ENCODE peak calls at places on chromosomes 16 and 17, in five cellular contexts. One of them, this sample, is unnamed.

GRCh38 chr16:27639588-27640276 is 89.8 kb downstream of the KATNIP start:
- DNase-seq in H1: peak
- DNase-seq in transverse colon: no peak
- DNase-seq in prostate gland: peak
- DNase-seq in stomach: no peak
- DNase-seq in this sample: no peak

GRCh38 chr17:80991645-80992076 is at the start of gene CHMP6:
- DNase-seq in H1: peak
- DNase-seq in transverse colon: peak
- DNase-seq in prostate gland: peak
- DNase-seq in stomach: peak
- DNase-seq in this sample: no peak

GRCh38 chr17:83135692-83136091 is 56.3 kb downstream of the METRNL start:
- DNase-seq in H1: no peak
- DNase-seq in transverse colon: peak
- DNase-seq in prostate gland: no peak
- DNase-seq in stomach: no peak
- DNase-seq in this sample: no peak

GRCh38 chr16:23245268-23245667 is 56.8 kb upstream of the SCNN1B start:
- DNase-seq in H1: no peak
- DNase-seq in transverse colon: no peak
- DNase-seq in prostate gland: peak
- DNase-seq in stomach: no peak
- DNase-seq in this sample: no peak

GRCh38 chr17:67095803-67096202 is 51.4 kb downstream of the CACNG1 start:
- DNase-seq in H1: no peak
- DNase-seq in transverse colon: no peak
- DNase-seq in prostate gland: no peak
- DNase-seq in stomach: no peak
- DNase-seq in this sample: no peak

GRCh38 chr16:89170346-89171215 is 967 bp upstream of the CDH15 start:
- DNase-seq in H1: peak
- DNase-seq in transverse colon: peak
- DNase-seq in prostate gland: no peak
- DNase-seq in stomach: peak
- DNase-seq in this sample: no peak

GRCh38 chr17:50596191-50597037 is 35.9 kb downstream of the CACNA1G start:
- DNase-seq in H1: peak
- DNase-seq in transverse colon: peak
- DNase-seq in prostate gland: no peak
- DNase-seq in stomach: no peak
- DNase-seq in this sample: no peak

GRCh38 chr17:67016039-67016762 is 28.2 kb upstream of the CACNG1 start:
- DNase-seq in H1: peak
- DNase-seq in transverse colon: no peak
- DNase-seq in prostate gland: no peak
- DNase-seq in stomach: no peak
- DNase-seq in this sample: no peak

GRCh38 chr16:23597003-23597756 is 1.1 kb upstream of the NDUFAB1 start:
- DNase-seq in H1: peak
- DNase-seq in transverse colon: peak
- DNase-seq in prostate gland: no peak
- DNase-seq in stomach: no peak
- DNase-seq in this sample: no peak

GRCh38 chr16:84848991-84849634 is 29.3 kb downstream of the CRISPLD2 start:
- DNase-seq in H1: peak
- DNase-seq in transverse colon: no peak
- DNase-seq in prostate gland: no peak
- DNase-seq in stomach: no peak
- DNase-seq in this sample: no peak

GRCh38 chr17:58339775-58340622 is 11.4 kb upstream of the TSPOAP1 start:
- DNase-seq in H1: no peak
- DNase-seq in transverse colon: no peak
- DNase-seq in prostate gland: no peak
- DNase-seq in stomach: no peak
- DNase-seq in this sample: no peak

GRCh38 chr17:330993-331701 is 21.5 kb downstream of the RPH3AL start:
- DNase-seq in H1: no peak
- DNase-seq in transverse colon: peak
- DNase-seq in prostate gland: no peak
- DNase-seq in stomach: no peak
- DNase-seq in this sample: no peak

GRCh38 chr17:72119963-72120877 is 600 bp upstream of the SOX9 start:
- DNase-seq in H1: peak
- DNase-seq in transverse colon: peak
- DNase-seq in prostate gland: peak
- DNase-seq in stomach: peak
- DNase-seq in this sample: no peak

GRCh38 chr17:49575524-49576120 is at the start of gene NXPH3:
- DNase-seq in H1: peak
- DNase-seq in transverse colon: peak
- DNase-seq in prostate gland: peak
- DNase-seq in stomach: peak
- DNase-seq in this sample: no peak

GRCh38 chr17:56114469-56114868 is 38.8 kb upstream of the ANKFN1 start:
- DNase-seq in H1: no peak
- DNase-seq in transverse colon: no peak
- DNase-seq in prostate gland: no peak
- DNase-seq in stomach: no peak
- DNase-seq in this sample: no peak

GRCh38 chr17:74471341-74471740 is 4.9 kb downstream of the CD300A start:
- DNase-seq in H1: no peak
- DNase-seq in transverse colon: no peak
- DNase-seq in prostate gland: no peak
- DNase-seq in stomach: no peak
- DNase-seq in this sample: no peak

GRCh38 chr16:80041399-80041798 is 440.9 kb upstream of the MAF start:
- DNase-seq in H1: no peak
- DNase-seq in transverse colon: no peak
- DNase-seq in prostate gland: no peak
- DNase-seq in stomach: no peak
- DNase-seq in this sample: no peak

GRCh38 chr16:51523400-51523799 is 372.3 kb upstream of the SALL1 start:
- DNase-seq in H1: no peak
- DNase-seq in transverse colon: no peak
- DNase-seq in prostate gland: no peak
- DNase-seq in stomach: no peak
- DNase-seq in this sample: no peak

GRCh38 chr17:71023631-71024030 is 854.3 kb downstream of the KCNJ2 start:
- DNase-seq in H1: no peak
- DNase-seq in transverse colon: no peak
- DNase-seq in prostate gland: no peak
- DNase-seq in stomach: no peak
- DNase-seq in this sample: no peak

GRCh38 chr17:51365090-51365489 is 104.7 kb downstream of the UTP18 start:
- DNase-seq in H1: no peak
- DNase-seq in transverse colon: no peak
- DNase-seq in prostate gland: no peak
- DNase-seq in stomach: no peak
- DNase-seq in this sample: no peak

DNA sequence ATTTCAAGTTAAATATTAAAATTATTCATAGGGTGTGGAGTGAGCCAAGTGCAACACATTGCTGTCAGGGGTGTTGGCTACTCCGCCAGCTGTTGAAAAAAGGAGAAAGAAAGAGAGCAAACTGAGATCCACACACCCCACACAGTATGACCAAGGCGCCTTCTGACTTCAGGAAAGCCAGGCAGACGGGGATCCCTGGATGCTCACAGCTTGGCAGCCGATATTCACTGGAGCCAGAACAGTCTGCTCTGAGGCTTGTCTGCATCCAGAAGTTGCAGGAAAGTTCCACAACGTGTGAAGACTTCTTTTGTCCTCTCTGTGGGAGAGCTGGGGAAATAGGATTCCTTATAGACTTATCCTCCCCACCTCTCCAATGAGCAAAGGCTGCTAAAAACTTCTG is 9.2 kb downstream of the CHD9NB start:
- DNase-seq in H1: no peak
- DNase-seq in transverse colon: peak
- DNase-seq in prostate gland: peak
- DNase-seq in stomach: no peak
- DNase-seq in this sample: no peak
- H3K4me3 ChIP-seq in H1: peak
- H3K4me3 ChIP-seq in transverse colon: no peak
- H3K4me3 ChIP-seq in prostate gland: peak
- H3K4me3 ChIP-seq in stomach: peak
- H3K4me3 ChIP-seq in this sample: no peak

GRCh38 chr16:78108451-78108850 is 9.0 kb downstream of the WWOX start:
- DNase-seq in H1: no peak
- DNase-seq in transverse colon: no peak
- DNase-seq in prostate gland: no peak
- DNase-seq in stomach: no peak
- DNase-seq in this sample: no peak

GRCh38 chr16:78106659-78107058 is 7.2 kb downstream of the WWOX start:
- DNase-seq in H1: no peak
- DNase-seq in transverse colon: no peak
- DNase-seq in prostate gland: no peak
- DNase-seq in stomach: no peak
- DNase-seq in this sample: no peak

GRCh38 chr16:78102122-78102660 is 2.7 kb downstream of the WWOX start:
- DNase-seq in H1: no peak
- DNase-seq in transverse colon: no peak
- DNase-seq in prostate gland: no peak
- DNase-seq in stomach: no peak
- DNase-seq in this sample: no peak

GRCh38 chr16:78102865-78103264 is 3.4 kb downstream of the WWOX start:
- DNase-seq in H1: no peak
- DNase-seq in transverse colon: no peak
- DNase-seq in prostate gland: no peak
- DNase-seq in stomach: no peak
- DNase-seq in this sample: no peak

DNA sequence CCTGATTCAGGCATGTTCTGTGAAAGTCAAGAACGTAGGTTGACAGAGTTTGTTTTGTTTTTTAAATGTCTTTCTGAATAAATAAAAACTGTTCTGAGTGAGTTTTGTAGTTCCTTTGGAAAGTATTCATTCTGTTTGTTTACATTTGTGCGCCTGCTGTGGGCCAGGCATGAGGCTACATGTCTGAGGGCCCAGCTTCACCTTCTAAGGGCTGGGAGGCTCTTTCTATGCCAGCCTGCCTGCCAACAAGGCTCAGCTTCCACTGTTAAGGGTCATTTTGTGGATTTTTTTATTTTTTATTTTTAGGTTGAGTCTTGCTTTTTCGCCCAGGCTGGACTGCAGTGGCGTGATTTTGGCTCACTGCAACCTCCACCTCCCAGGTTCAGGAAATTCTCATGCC is 6.1 kb downstream of the WWOX start:
- DNase-seq in H1: no peak
- DNase-seq in transverse colon: no peak
- DNase-seq in prostate gland: peak
- DNase-seq in stomach: no peak
- DNase-seq in this sample: no peak
- H3K27ac ChIP-seq in H1: no peak
- H3K27ac ChIP-seq in transverse colon: no peak
- H3K27ac ChIP-seq in prostate gland: peak
- H3K27ac ChIP-seq in stomach: no peak
- H3K27ac ChIP-seq in this sample: no peak

DNA sequence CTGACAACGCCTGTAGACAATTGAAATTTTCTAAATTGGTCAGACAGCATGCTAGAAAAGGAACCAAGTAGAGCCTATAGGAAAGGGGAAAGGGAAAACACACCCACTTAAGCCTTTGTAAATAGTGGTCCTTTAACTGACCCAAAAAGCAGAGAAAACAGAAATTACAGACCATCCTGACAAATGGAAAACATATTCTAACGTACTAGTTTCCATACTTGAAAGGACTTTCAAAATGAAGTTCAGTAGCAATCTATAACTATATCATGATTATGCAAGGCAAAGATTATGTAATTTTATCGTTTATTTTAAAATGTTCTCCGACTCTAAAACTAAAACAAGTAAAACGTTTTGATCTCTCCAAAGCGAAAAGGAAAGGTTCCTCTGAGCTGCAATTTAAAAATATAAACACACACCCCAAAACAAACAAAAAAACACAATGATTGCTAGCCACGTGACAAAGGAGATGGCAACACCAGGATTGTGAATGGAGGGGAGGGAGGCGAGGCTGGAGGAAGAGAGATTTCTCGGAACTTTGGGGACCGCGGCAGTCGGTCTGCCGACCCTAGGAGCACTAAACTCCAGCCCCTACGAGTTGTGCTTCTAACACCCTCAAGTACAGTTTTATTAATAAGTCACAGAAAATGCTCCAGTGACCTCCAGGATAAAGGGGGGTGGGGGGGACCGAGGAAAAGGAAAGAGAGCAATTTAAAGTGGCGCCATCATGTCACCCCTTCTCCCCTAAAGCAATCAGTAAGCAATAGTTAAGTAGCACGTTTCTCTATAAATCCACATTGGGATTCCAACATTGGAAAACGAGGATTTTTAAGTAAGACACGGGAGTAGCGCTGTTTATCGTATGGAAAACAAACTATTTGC is 1.7 kb downstream of the KANSL1 start:
- DNase-seq in H1: no peak
- DNase-seq in transverse colon: peak
- DNase-seq in prostate gland: peak
- DNase-seq in stomach: no peak
- DNase-seq in this sample: no peak
- TF ChIP-seq POLR2AphosphoS5 in H1: peak
- TF ChIP-seq POLR2AphosphoS5 in transverse colon: peak
- TF ChIP-seq POLR2AphosphoS5 in prostate gland: peak
- TF ChIP-seq POLR2AphosphoS5 in stomach: peak
- TF ChIP-seq POLR2AphosphoS5 in this sample: no peak

GRCh38 chr17:8382052-8382879 is 727 bp downstream of the RPL26 start:
- DNase-seq in H1: no peak
- DNase-seq in transverse colon: no peak
- DNase-seq in prostate gland: no peak
- DNase-seq in stomach: no peak
- DNase-seq in this sample: no peak

GRCh38 chr17:8377422-8377821 is 918 bp upstream of the KRABD2 start:
- DNase-seq in H1: no peak
- DNase-seq in transverse colon: no peak
- DNase-seq in prostate gland: no peak
- DNase-seq in stomach: no peak
- DNase-seq in this sample: no peak

GRCh38 chr17:8383143-8383974 is at the start of gene RPL26:
- DNase-seq in H1: peak
- DNase-seq in transverse colon: peak
- DNase-seq in prostate gland: peak
- DNase-seq in stomach: peak
- DNase-seq in this sample: peak

GRCh38 chr17:8382880-8383142 is 182 bp downstream of the RPL26 start:
- DNase-seq in H1: no peak
- DNase-seq in transverse colon: no peak
- DNase-seq in prostate gland: no peak
- DNase-seq in stomach: no peak
- DNase-seq in this sample: no peak

GRCh38 chr17:8380049-8380448 is 2.9 kb downstream of the RPL26 start:
- DNase-seq in H1: no peak
- DNase-seq in transverse colon: no peak
- DNase-seq in prostate gland: no peak
- DNase-seq in stomach: no peak
- DNase-seq in this sample: no peak
- H3K4me3 ChIP-seq in H1: peak
- H3K4me3 ChIP-seq in transverse colon: no peak
- H3K4me3 ChIP-seq in prostate gland: no peak
- H3K4me3 ChIP-seq in stomach: peak
- H3K4me3 ChIP-seq in this sample: peak